ENCODE peak calls at places on chromosomes 5 and 9, in five cellular contexts. K, N, X, Q and R are unnamed samples.

GRCh38 chr5:45038366-45038987 is 229.7 kb downstream of the MRPS30 start:
- DNase-seq in K (peak; percentile 45), N (peak; percentile 60), X (no peak), Q (peak; percentile 25), R (peak; percentile 42)

GRCh38 chr9:87514136-87514535 is 16.5 kb downstream of the DAPK1 start:
- DNase-seq in K (no peak), N (no peak), X (no peak), Q (no peak), R (no peak)

GRCh38 chr9:93686127-93686879 is 109.9 kb downstream of the PHF2 start:
- DNase-seq in K (no peak), N (no peak), X (no peak), Q (no peak), R (no peak)

GRCh38 chr5:74073257-74073656 is 447.3 kb downstream of the ARHGEF28 start:
- DNase-seq in K (no peak), N (no peak), X (no peak), Q (no peak), R (no peak)

GRCh38 chr5:86679529-86679928 is 61.8 kb downstream of the COX7C start:
- DNase-seq in K (peak; percentile 9), N (peak; percentile 73), X (peak; percentile 44), Q (peak; percentile 90), R (no peak)

GRCh38 chr5:116990010-116990409 is 415.4 kb upstream of the SEMA6A start:
- DNase-seq in K (no peak), N (no peak), X (no peak), Q (no peak), R (no peak)

GRCh38 chr5:81787843-81788242 is 36.9 kb upstream of the SSBP2 start:
- DNase-seq in K (peak; percentile 30), N (peak; percentile 41), X (peak; percentile 66), Q (peak; percentile 95), R (no peak)

GRCh38 chr5:123371575-123372179 is 51.5 kb downstream of the CEP120 start:
- DNase-seq in K (peak; percentile 46), N (peak; percentile 30), X (peak; percentile 16), Q (peak; percentile 37), R (peak; percentile 24)

GRCh38 chr5:178483620-178484019 is 106.6 kb downstream of the COL23A1 start:
- DNase-seq in K (no peak), N (no peak), X (no peak), Q (no peak), R (no peak)

GRCh38 chr9:121744002-121744686 is 92.7 kb downstream of the DAB2IP start:
- DNase-seq in K (no peak), N (peak; percentile 73), X (peak; percentile 53), Q (peak; percentile 49), R (peak; percentile 77)

GRCh38 chr5:119458911-119459632 is 6.8 kb downstream of the HSD17B4 start:
- DNase-seq in K (no peak), N (no peak), X (no peak), Q (no peak), R (no peak)

GRCh38 chr5:60822285-60822556 is 21.8 kb downstream of the ELOVL7 start:
- DNase-seq in K (no peak), N (no peak), X (no peak), Q (no peak), R (no peak)

GRCh38 chr5:60820593-60821487 is 23.2 kb downstream of the ELOVL7 start:
- DNase-seq in K (no peak), N (no peak), X (no peak), Q (no peak), R (no peak)

GRCh38 chr5:60826653-60827052 is 17.4 kb downstream of the ELOVL7 start:
- DNase-seq in K (no peak), N (no peak), X (no peak), Q (no peak), R (no peak)

GRCh38 chr5:60823574-60823973 is 20.5 kb downstream of the ELOVL7 start:
- DNase-seq in K (no peak), N (no peak), X (no peak), Q (no peak), R (no peak)

GRCh38 chr5:60821488-60822284 is 22.4 kb downstream of the ELOVL7 start:
- DNase-seq in K (no peak), N (no peak), X (no peak), Q (no peak), R (no peak)
- H2AFZ ChIP-seq in K (no peak overlapping the region), N (no peak overlapping the region), X (no peak overlapping the region), Q (no peak overlapping the region), R (no peak overlapping the region)

DNA sequence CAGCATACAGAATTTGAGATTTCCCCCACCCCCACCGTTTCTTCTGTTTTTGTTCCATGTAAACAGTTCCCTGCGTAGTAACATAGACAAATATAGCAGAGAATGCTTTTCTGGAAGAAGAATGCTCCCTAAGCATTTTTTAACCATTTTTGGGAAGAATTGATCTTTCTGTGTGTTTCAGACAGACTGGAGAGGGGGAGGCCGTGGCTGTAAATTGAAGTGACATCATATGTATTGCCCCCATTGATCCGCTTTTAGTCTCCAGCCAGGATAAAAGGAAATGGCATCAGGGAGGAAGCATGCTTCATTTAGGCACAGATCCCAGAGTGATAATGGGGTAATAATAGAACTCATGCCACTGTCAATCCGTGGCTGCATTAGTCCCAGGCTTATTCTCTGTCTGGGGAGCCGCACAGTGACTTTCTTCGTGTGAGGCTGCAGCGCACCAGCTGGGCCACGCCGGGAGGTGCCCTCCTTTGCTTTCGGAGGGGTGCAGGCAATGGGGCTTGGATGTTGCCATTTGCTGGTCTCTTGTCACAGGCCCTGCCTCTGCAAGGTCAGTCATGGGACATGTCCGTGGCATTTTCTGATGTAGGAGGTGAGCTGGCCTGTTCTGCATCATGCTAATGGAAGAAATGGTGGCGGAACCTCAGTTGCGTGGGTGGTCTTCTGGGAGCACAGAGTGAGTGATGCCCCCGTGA is 261.5 kb downstream of the FANCC start:
- DNase-seq in K (no peak), N (no peak), X (no peak), Q (peak; percentile 85), R (no peak)
- H2AFZ ChIP-seq in K (peak overlapping the region; percentile 75), N (no peak overlapping the region), X (no peak overlapping the region), Q (no peak overlapping the region), R (peak overlapping the region; percentile 37)

GRCh38 chr9:22446589-22446949 is at the start of gene DMRTA1:
- DNase-seq in K (no peak), N (peak; percentile 68), X (peak; percentile 81), Q (peak; percentile 34), R (peak; percentile 22)
- H2AFZ ChIP-seq in K (peak within 1 kb of the TSS; percentile 98), N (peak within 1 kb of the TSS; percentile 92), X (peak within 1 kb of the TSS; percentile 97), Q (peak within 1 kb of the TSS; percentile 71), R (peak within 1 kb of the TSS; percentile 85)

GRCh38 chr5:76082790-76083554 is at the start of gene SV2C:
- DNase-seq in K (peak; percentile 47), N (peak; percentile 52), X (peak; percentile 21), Q (no peak), R (no peak)
- H2AFZ ChIP-seq in K (peak within 1 kb of the TSS; percentile 81), N (peak within 1 kb of the TSS; percentile 49), X (no peak within 1 kb of the TSS), Q (no peak within 1 kb of the TSS), R (no peak within 1 kb of the TSS)

DNA sequence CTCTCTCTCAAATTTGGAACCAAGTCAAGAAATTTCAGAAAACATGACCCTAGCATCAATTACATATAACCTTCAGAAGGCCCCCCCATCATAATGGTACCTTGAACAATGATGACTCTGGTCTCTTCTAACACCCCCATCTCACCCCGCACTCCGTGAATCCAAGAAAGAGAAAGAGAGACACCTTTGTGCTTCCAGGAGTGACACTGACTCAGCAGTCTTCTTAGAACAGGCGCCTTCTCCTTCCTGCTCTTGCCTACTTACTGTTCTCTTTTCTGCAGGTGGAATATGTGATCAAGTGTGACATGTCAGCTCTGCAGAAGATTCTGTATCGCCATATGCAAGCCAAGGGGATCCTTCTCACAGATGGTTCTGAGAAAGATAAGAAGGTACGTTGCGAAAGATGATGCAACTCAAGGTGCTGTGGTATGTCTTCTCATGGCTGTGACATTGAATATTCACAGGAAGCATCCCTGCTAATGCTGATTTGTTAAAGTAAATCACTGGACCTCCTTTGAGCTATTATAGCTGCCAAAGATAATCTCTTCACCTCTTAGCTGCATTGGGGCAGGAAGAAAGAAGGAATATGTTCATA is 81.3 kb downstream of the SMARCA2 start:
- DNase-seq in K (no peak), N (no peak), X (no peak), Q (no peak), R (no peak)
- H2AFZ ChIP-seq in K (no peak overlapping the region), N (no peak overlapping the region), X (no peak overlapping the region), Q (no peak overlapping the region), R (no peak overlapping the region)

GRCh38 chr9:128505414-128505765 is 871 bp downstream of the GLE1 start:
- DNase-seq in K (no peak), N (no peak), X (no peak), Q (peak; percentile 26), R (peak; percentile 68)
- H2AFZ ChIP-seq in K (peak overlapping the region; percentile 93), N (peak overlapping the region; percentile 82), X (peak overlapping the region; percentile 92), Q (peak overlapping the region; percentile 97), R (no peak overlapping the region)

GRCh38 chr5:10580531-10581423 is 16.9 kb downstream of the ANKRD33B start:
- DNase-seq in K (no peak), N (no peak), X (no peak), Q (no peak), R (no peak)

GRCh38 chr5:10581867-10582511 is 18.1 kb downstream of the ANKRD33B start:
- DNase-seq in K (no peak), N (no peak), X (no peak), Q (peak; percentile 45), R (no peak)

GRCh38 chr5:10582512-10582897 is 18.6 kb downstream of the ANKRD33B start:
- DNase-seq in K (no peak), N (no peak), X (no peak), Q (no peak), R (no peak)

GRCh38 chr5:10579537-10580521 is 16.0 kb downstream of the ANKRD33B start:
- DNase-seq in K (no peak), N (no peak), X (no peak), Q (no peak), R (no peak)

GRCh38 chr5:10581424-10581748 is 17.5 kb downstream of the ANKRD33B start:
- DNase-seq in K (no peak), N (no peak), X (peak; percentile 75), Q (no peak), R (no peak)
- H2AFZ ChIP-seq in K (no peak overlapping the region), N (no peak overlapping the region), X (no peak overlapping the region), Q (no peak overlapping the region), R (no peak overlapping the region)

DNA sequence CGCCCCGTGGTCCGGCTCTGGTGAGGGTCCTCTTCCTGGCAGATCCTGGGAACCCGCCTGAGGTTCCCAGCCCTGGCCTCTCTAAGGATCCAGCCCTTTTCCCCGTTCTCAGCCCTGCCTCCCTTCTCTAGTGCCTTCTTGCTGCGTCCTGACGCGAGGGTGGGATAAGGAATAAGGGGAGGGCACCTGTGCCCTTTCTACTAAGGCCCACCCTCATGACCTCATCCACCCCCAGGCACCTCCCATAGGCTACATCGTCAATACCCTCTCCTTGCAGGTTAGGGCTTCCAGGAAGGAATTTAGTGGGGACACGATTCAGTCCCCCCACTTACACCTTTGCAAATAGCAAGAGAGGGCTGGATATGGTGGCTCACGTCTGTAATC is 10.7 kb upstream of the DIPK1B start:
- DNase-seq in K (no peak), N (no peak), X (no peak), Q (no peak), R (no peak)
- H2AFZ ChIP-seq in K (peak overlapping the region; percentile 10), N (no peak overlapping the region), X (peak overlapping the region; percentile 5), Q (no peak overlapping the region), R (no peak overlapping the region)

GRCh38 chr9:91840882-91841281 is 109.1 kb downstream of the ROR2 start:
- DNase-seq in K (no peak), N (no peak), X (no peak), Q (no peak), R (no peak)

GRCh38 chr9:91843623-91844111 is 106.4 kb downstream of the ROR2 start:
- DNase-seq in K (no peak), N (no peak), X (no peak), Q (peak; percentile 60), R (no peak)

GRCh38 chr9:91841591-91841990 is 108.4 kb downstream of the ROR2 start:
- DNase-seq in K (no peak), N (no peak), X (no peak), Q (no peak), R (no peak)

GRCh38 chr9:91843093-91843492 is 106.9 kb downstream of the ROR2 start:
- DNase-seq in K (no peak), N (no peak), X (no peak), Q (no peak), R (no peak)

GRCh38 chr9:91842358-91842757 is 107.7 kb downstream of the ROR2 start:
- DNase-seq in K (no peak), N (no peak), X (no peak), Q (no peak), R (no peak)
- H2AFZ ChIP-seq in K (no peak overlapping the region), N (no peak overlapping the region), X (no peak overlapping the region), Q (no peak overlapping the region), R (no peak overlapping the region)